ENCODE peak calls at places on chromosomes 4 and X, in nine cellular contexts. One of them, this sample, is unnamed.
A peak's percentile ranks its signal among the peaks of the same experiment; 100 is the strongest.

GRCh38 chrX:120213438-120214265 is 37.0 kb upstream of the ZBTB33 start:
- DNase-seq in left ventricle myocardium inferior: no peak
- DNase-seq in hepatocyte: peak; percentile 63
- DNase-seq in CD8-positive, alpha-beta memory T cell: peak; percentile 24
- DNase-seq in left lung: no peak
- DNase-seq in K562: peak; percentile 61
- DNase-seq in GM23248: peak; percentile 57
- DNase-seq in dorsolateral prefrontal cortex: peak; percentile 32
- DNase-seq in thyroid gland: peak; percentile 54
- DNase-seq in this sample: peak; percentile 50

GRCh38 chr4:26619784-26620183 is 35.9 kb downstream of the TBC1D19 start:
- DNase-seq in left ventricle myocardium inferior: no peak
- DNase-seq in thyroid gland: no peak
- DNase-seq in GM23248: peak; percentile 49
- DNase-seq in CD8-positive, alpha-beta memory T cell: no peak
- DNase-seq in dorsolateral prefrontal cortex: no peak
- DNase-seq in K562: no peak
- DNase-seq in left lung: no peak
- DNase-seq in hepatocyte: no peak
- DNase-seq in this sample: no peak

GRCh38 chrX:48530736-48531135 is 8.8 kb upstream of the TBC1D25 start:
- DNase-seq in left ventricle myocardium inferior: no peak
- DNase-seq in left lung: no peak
- DNase-seq in K562: no peak
- DNase-seq in CD8-positive, alpha-beta memory T cell: no peak
- DNase-seq in hepatocyte: no peak
- DNase-seq in GM23248: peak; percentile 52
- DNase-seq in thyroid gland: no peak
- DNase-seq in dorsolateral prefrontal cortex: no peak
- DNase-seq in this sample: no peak

GRCh38 chr4:119100640-119101039 is 35.0 kb upstream of the MYOZ2 start:
- DNase-seq in left lung: no peak
- DNase-seq in hepatocyte: no peak
- DNase-seq in K562: no peak
- DNase-seq in thyroid gland: no peak
- DNase-seq in dorsolateral prefrontal cortex: no peak
- DNase-seq in GM23248: no peak
- DNase-seq in left ventricle myocardium inferior: no peak
- DNase-seq in CD8-positive, alpha-beta memory T cell: no peak
- DNase-seq in this sample: no peak

GRCh38 chr4:167177925-167178324 is 56.4 kb downstream of the SPOCK3 start:
- DNase-seq in left ventricle myocardium inferior: no peak
- DNase-seq in thyroid gland: no peak
- DNase-seq in left lung: no peak
- DNase-seq in K562: no peak
- DNase-seq in GM23248: no peak
- DNase-seq in CD8-positive, alpha-beta memory T cell: no peak
- DNase-seq in dorsolateral prefrontal cortex: no peak
- DNase-seq in hepatocyte: no peak
- DNase-seq in this sample: no peak

GRCh38 chr4:128709268-128709667 is 100.2 kb upstream of the JADE1 start:
- DNase-seq in hepatocyte: no peak
- DNase-seq in CD8-positive, alpha-beta memory T cell: no peak
- DNase-seq in K562: no peak
- DNase-seq in dorsolateral prefrontal cortex: no peak
- DNase-seq in thyroid gland: no peak
- DNase-seq in GM23248: no peak
- DNase-seq in left ventricle myocardium inferior: no peak
- DNase-seq in left lung: no peak
- DNase-seq in this sample: peak; percentile 32

GRCh38 chr4:33592701-33593100 is 2651.6 kb downstream of the ARAP2 start:
- DNase-seq in K562: no peak
- DNase-seq in left ventricle myocardium inferior: no peak
- DNase-seq in CD8-positive, alpha-beta memory T cell: no peak
- DNase-seq in dorsolateral prefrontal cortex: no peak
- DNase-seq in thyroid gland: no peak
- DNase-seq in GM23248: no peak
- DNase-seq in hepatocyte: no peak
- DNase-seq in left lung: no peak
- DNase-seq in this sample: no peak

GRCh38 chr4:173121044-173121685 is 47.4 kb upstream of the GALNT7 start:
- DNase-seq in GM23248: peak; percentile 20
- DNase-seq in left lung: no peak
- DNase-seq in hepatocyte: peak; percentile 44
- DNase-seq in left ventricle myocardium inferior: no peak
- DNase-seq in CD8-positive, alpha-beta memory T cell: no peak
- DNase-seq in dorsolateral prefrontal cortex: no peak
- DNase-seq in K562: peak; percentile 31
- DNase-seq in thyroid gland: no peak
- DNase-seq in this sample: peak; percentile 7

GRCh38 chrX:24259544-24260240 is 54.2 kb downstream of the SUPT20HL2 start:
- DNase-seq in thyroid gland: peak; percentile 9
- DNase-seq in CD8-positive, alpha-beta memory T cell: no peak
- DNase-seq in GM23248: peak; percentile 79
- DNase-seq in dorsolateral prefrontal cortex: peak; percentile 10
- DNase-seq in hepatocyte: peak; percentile 87
- DNase-seq in left ventricle myocardium inferior: no peak
- DNase-seq in K562: peak; percentile 38
- DNase-seq in left lung: no peak
- DNase-seq in this sample: no peak

GRCh38 chr4:184814686-184815045 is 11.1 kb downstream of the ACSL1 start:
- DNase-seq in left ventricle myocardium inferior: no peak
- DNase-seq in thyroid gland: no peak
- DNase-seq in CD8-positive, alpha-beta memory T cell: no peak
- DNase-seq in K562: no peak
- DNase-seq in dorsolateral prefrontal cortex: no peak
- DNase-seq in hepatocyte: no peak
- DNase-seq in GM23248: peak; percentile 47
- DNase-seq in left lung: no peak
- DNase-seq in this sample: no peak

GRCh38 chr4:90074322-90074886 is 52.8 kb upstream of the CCSER1 start:
- DNase-seq in left lung: no peak
- DNase-seq in dorsolateral prefrontal cortex: no peak
- DNase-seq in thyroid gland: no peak
- DNase-seq in K562: no peak
- DNase-seq in hepatocyte: no peak
- DNase-seq in left ventricle myocardium inferior: no peak
- DNase-seq in GM23248: no peak
- DNase-seq in CD8-positive, alpha-beta memory T cell: no peak
- DNase-seq in this sample: no peak

GRCh38 chr4:157739237-157739636 is 433.6 kb downstream of the GASK1B start:
- DNase-seq in left lung: no peak
- DNase-seq in GM23248: peak; percentile 3
- DNase-seq in hepatocyte: no peak
- DNase-seq in CD8-positive, alpha-beta memory T cell: no peak
- DNase-seq in dorsolateral prefrontal cortex: no peak
- DNase-seq in left ventricle myocardium inferior: no peak
- DNase-seq in thyroid gland: no peak
- DNase-seq in K562: no peak
- DNase-seq in this sample: no peak

GRCh38 chrX:45824471-45824870 is 623.8 kb upstream of the DIPK2B start:
- DNase-seq in left lung: peak; percentile 50
- DNase-seq in dorsolateral prefrontal cortex: peak; percentile 9
- DNase-seq in thyroid gland: peak; percentile 82
- DNase-seq in GM23248: peak; percentile 94
- DNase-seq in K562: peak; percentile 21
- DNase-seq in hepatocyte: peak; percentile 57
- DNase-seq in CD8-positive, alpha-beta memory T cell: no peak
- DNase-seq in left ventricle myocardium inferior: no peak
- DNase-seq in this sample: peak; percentile 24

GRCh38 chr4:140004580-140005314 is 149.2 kb downstream of the MAML3 start:
- DNase-seq in CD8-positive, alpha-beta memory T cell: no peak
- DNase-seq in left ventricle myocardium inferior: peak; percentile 39
- DNase-seq in GM23248: peak; percentile 86
- DNase-seq in left lung: peak; percentile 59
- DNase-seq in thyroid gland: peak; percentile 43
- DNase-seq in dorsolateral prefrontal cortex: peak; percentile 49
- DNase-seq in K562: no peak
- DNase-seq in hepatocyte: peak; percentile 48
- DNase-seq in this sample: no peak

GRCh38 chr4:140000232-140000631 is 153.8 kb downstream of the MAML3 start:
- DNase-seq in hepatocyte: no peak
- DNase-seq in left lung: no peak
- DNase-seq in K562: no peak
- DNase-seq in left ventricle myocardium inferior: no peak
- DNase-seq in dorsolateral prefrontal cortex: no peak
- DNase-seq in CD8-positive, alpha-beta memory T cell: no peak
- DNase-seq in thyroid gland: no peak
- DNase-seq in GM23248: no peak
- DNase-seq in this sample: no peak

GRCh38 chr4:140003851-140004579 is 150.0 kb downstream of the MAML3 start:
- DNase-seq in left ventricle myocardium inferior: no peak
- DNase-seq in K562: no peak
- DNase-seq in dorsolateral prefrontal cortex: no peak
- DNase-seq in left lung: no peak
- DNase-seq in hepatocyte: no peak
- DNase-seq in GM23248: no peak
- DNase-seq in thyroid gland: no peak
- DNase-seq in CD8-positive, alpha-beta memory T cell: no peak
- DNase-seq in this sample: no peak

DNA sequence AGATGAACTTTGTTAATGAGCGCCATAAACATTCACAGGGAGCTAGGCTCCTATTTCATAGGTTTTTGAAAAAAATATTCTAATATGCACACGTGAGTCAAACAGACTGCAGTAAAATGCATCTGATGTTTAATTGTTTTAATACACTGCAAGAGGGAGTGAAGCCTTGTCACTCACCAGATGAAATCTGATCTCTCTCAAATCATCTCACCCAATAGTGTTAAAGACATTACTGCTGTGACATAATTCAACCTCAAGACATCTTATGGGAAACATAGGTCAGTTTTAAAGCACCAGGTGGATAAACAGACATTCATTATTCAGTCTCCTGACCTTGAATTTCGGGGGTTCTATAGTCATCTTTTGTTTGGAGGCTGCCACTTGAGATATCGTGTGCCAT is 148.3 kb downstream of the MAML3 start:
- DNase-seq in hepatocyte: no peak
- DNase-seq in CD8-positive, alpha-beta memory T cell: no peak
- DNase-seq in thyroid gland: no peak
- DNase-seq in K562: no peak
- DNase-seq in left ventricle myocardium inferior: no peak
- DNase-seq in GM23248: no peak
- DNase-seq in dorsolateral prefrontal cortex: no peak
- DNase-seq in left lung: no peak
- DNase-seq in this sample: no peak
- H3K27me3 ChIP-seq in hepatocyte: no peaks in the 10 kb centered on the region
- H3K27me3 ChIP-seq in CD8-positive, alpha-beta memory T cell: no peaks in the 10 kb centered on the region
- H3K27me3 ChIP-seq in thyroid gland: no peaks in the 10 kb centered on the region
- H3K27me3 ChIP-seq in K562: peaks cover 14% of the 10 kb centered on the region
- H3K27me3 ChIP-seq in left ventricle myocardium inferior: no peaks in the 10 kb centered on the region
- H3K27me3 ChIP-seq in GM23248: no peaks in the 10 kb centered on the region
- H3K27me3 ChIP-seq in dorsolateral prefrontal cortex: no peaks in the 10 kb centered on the region
- H3K27me3 ChIP-seq in left lung: no peaks in the 10 kb centered on the region
- H3K27me3 ChIP-seq in this sample: peaks cover 3% of the 10 kb centered on the region

GRCh38 chr4:22969314-22969896 is 276.7 kb downstream of the GBA3 start:
- DNase-seq in dorsolateral prefrontal cortex: no peak
- DNase-seq in CD8-positive, alpha-beta memory T cell: no peak
- DNase-seq in GM23248: peak; percentile 25
- DNase-seq in left lung: no peak
- DNase-seq in hepatocyte: peak; percentile 30
- DNase-seq in K562: no peak
- DNase-seq in left ventricle myocardium inferior: no peak
- DNase-seq in thyroid gland: no peak
- DNase-seq in this sample: no peak
- H3K4me3 ChIP-seq in dorsolateral prefrontal cortex: no peak overlapping the region
- H3K4me3 ChIP-seq in CD8-positive, alpha-beta memory T cell: no peak overlapping the region
- H3K4me3 ChIP-seq in GM23248: no peak overlapping the region
- H3K4me3 ChIP-seq in left lung: no peak overlapping the region
- H3K4me3 ChIP-seq in hepatocyte: no peak overlapping the region
- H3K4me3 ChIP-seq in K562: no peak overlapping the region
- H3K4me3 ChIP-seq in left ventricle myocardium inferior: no peak overlapping the region
- H3K4me3 ChIP-seq in thyroid gland: no peak overlapping the region
- H3K4me3 ChIP-seq in this sample: no peak overlapping the region

DNA sequence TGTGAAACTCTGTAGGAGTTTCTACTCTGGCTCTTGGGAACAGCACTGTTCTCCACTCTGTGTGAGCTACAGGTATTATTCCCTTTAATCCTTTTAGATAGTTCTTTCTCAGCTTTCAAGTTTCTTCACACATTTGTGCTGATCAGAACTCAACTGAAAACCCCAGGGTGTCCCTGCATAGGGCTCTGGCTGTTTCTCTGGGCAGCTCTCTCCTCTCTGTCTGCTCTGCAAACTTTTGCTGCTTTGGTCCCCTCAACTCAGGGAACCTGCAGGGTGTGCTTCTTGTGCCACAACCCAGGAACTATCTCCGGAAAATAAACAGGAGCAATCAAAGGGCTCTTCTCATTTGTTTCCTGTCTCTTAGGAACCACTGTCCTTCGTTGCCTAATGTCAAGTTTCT is 196.6 kb upstream of the GABRA2 start:
- DNase-seq in left lung: no peak
- DNase-seq in dorsolateral prefrontal cortex: no peak
- DNase-seq in left ventricle myocardium inferior: no peak
- DNase-seq in K562: no peak
- DNase-seq in GM23248: no peak
- DNase-seq in hepatocyte: no peak
- DNase-seq in CD8-positive, alpha-beta memory T cell: no peak
- DNase-seq in thyroid gland: no peak
- DNase-seq in this sample: no peak
- H3K27ac ChIP-seq in left lung: no peak overlapping the region
- H3K27ac ChIP-seq in dorsolateral prefrontal cortex: no peak overlapping the region
- H3K27ac ChIP-seq in left ventricle myocardium inferior: no peak overlapping the region
- H3K27ac ChIP-seq in K562: no peak overlapping the region
- H3K27ac ChIP-seq in GM23248: no peak overlapping the region
- H3K27ac ChIP-seq in hepatocyte: no peak overlapping the region
- H3K27ac ChIP-seq in CD8-positive, alpha-beta memory T cell: no peak overlapping the region
- H3K27ac ChIP-seq in thyroid gland: no peak overlapping the region
- H3K27ac ChIP-seq in this sample: no peak overlapping the region

GRCh38 chrX:72409993-72410392 is 104.3 kb upstream of the CITED1 start:
- DNase-seq in GM23248: no peak
- DNase-seq in thyroid gland: no peak
- DNase-seq in dorsolateral prefrontal cortex: no peak
- DNase-seq in left ventricle myocardium inferior: no peak
- DNase-seq in CD8-positive, alpha-beta memory T cell: no peak
- DNase-seq in K562: no peak
- DNase-seq in left lung: no peak
- DNase-seq in hepatocyte: no peak
- DNase-seq in this sample: no peak

DNA sequence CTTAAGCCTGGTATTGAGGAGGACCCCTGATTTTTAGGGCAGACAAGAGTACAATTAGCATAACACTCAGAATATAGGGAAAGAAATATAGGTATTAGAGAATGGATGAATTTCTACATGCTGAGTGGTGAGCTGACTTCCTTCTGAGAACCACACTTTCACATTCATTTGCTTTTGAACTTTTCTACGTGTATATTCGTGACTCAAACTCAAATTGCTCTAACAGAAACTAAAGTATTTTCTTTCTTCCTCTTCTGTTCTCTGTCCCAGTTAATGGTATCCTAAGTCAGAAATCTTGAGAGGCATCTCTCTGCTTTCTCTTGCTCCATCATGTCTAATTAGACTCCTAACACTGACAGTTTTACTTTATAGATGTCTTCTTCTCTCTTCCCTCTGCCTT is 103.2 kb upstream of the CITED1 start:
- DNase-seq in left ventricle myocardium inferior: no peak
- DNase-seq in left lung: no peak
- DNase-seq in CD8-positive, alpha-beta memory T cell: no peak
- DNase-seq in hepatocyte: no peak
- DNase-seq in K562: no peak
- DNase-seq in dorsolateral prefrontal cortex: no peak
- DNase-seq in thyroid gland: no peak
- DNase-seq in GM23248: no peak
- DNase-seq in this sample: peak; percentile 5
- H3K27me3 ChIP-seq in left ventricle myocardium inferior: no peaks in the 10 kb centered on the region
- H3K27me3 ChIP-seq in left lung: no peaks in the 10 kb centered on the region
- H3K27me3 ChIP-seq in CD8-positive, alpha-beta memory T cell: no peaks in the 10 kb centered on the region
- H3K27me3 ChIP-seq in hepatocyte: no peaks in the 10 kb centered on the region
- H3K27me3 ChIP-seq in K562: no peaks in the 10 kb centered on the region
- H3K27me3 ChIP-seq in dorsolateral prefrontal cortex: no peaks in the 10 kb centered on the region
- H3K27me3 ChIP-seq in thyroid gland: no peaks in the 10 kb centered on the region
- H3K27me3 ChIP-seq in GM23248: no peaks in the 10 kb centered on the region
- H3K27me3 ChIP-seq in this sample: no peaks in the 10 kb centered on the region

This sample was measured in CD4-positive, CD25-positive, alpha-beta regulatory T cell.